ENCODE peak calls at places on chromosome 15, in nine cellular contexts. M, W, G, T, Z, O, X, A and J are unnamed samples.
A peak's percentile ranks its signal among the peaks of the same experiment; 100 is the strongest.

GRCh38 chr15:35181538-35181937 is 96.4 kb upstream of the NANOGP8 start:
- DNase-seq in G (no peak), O (peak; percentile 3), M (no peak), Z (no peak), X (peak; percentile 16), W (no peak), A (no peak), T (no peak), J (no peak)

GRCh38 chr15:51093865-51094605 is 671 bp downstream of the TNFAIP8L3 start:
- DNase-seq in T (no peak), O (peak; percentile 61), W (peak; percentile 46), M (peak; percentile 9), X (peak; percentile 53), G (peak; percentile 37), A (peak; percentile 22), Z (peak; percentile 21), J (no peak)

GRCh38 chr15:70066422-70066821 is 31.3 kb downstream of the TLE3 start:
- DNase-seq in W (no peak), T (no peak), A (no peak), O (no peak), M (no peak), Z (no peak), G (no peak), X (peak; percentile 23), J (no peak)

GRCh38 chr15:48244923-48245322 is 38.8 kb downstream of the SLC12A1 start:
- DNase-seq in W (no peak), Z (no peak), O (no peak), M (no peak), G (no peak), X (peak; percentile 30), A (no peak), T (no peak), J (no peak)

GRCh38 chr15:50797926-50798325 is 32.4 kb upstream of the SPPL2A start:
- DNase-seq in T (peak; percentile 84), M (no peak), G (no peak), X (no peak), A (no peak), O (no peak), Z (no peak), W (no peak), J (no peak)

GRCh38 chr15:25849431-25849921 is 13.7 kb downstream of the ATP10A start:
- DNase-seq in X (peak; percentile 95), T (no peak), G (no peak), A (no peak), O (no peak), M (no peak), Z (peak; percentile 30), W (no peak), J (peak; percentile 55)

GRCh38 chr15:39774688-39775267 is 7.9 kb downstream of the FSIP1 start:
- DNase-seq in O (no peak), A (no peak), M (no peak), G (peak; percentile 63), W (no peak), T (no peak), X (no peak), Z (no peak), J (no peak)

GRCh38 chr15:26867199-26868007 is 541 bp downstream of the GABRA5 start:
- DNase-seq in Z (no peak), A (peak; percentile 22), W (peak; percentile 24), O (no peak), M (no peak), X (no peak), G (no peak), T (no peak), J (no peak)

GRCh38 chr15:87628311-87628710 is 628.2 kb downstream of the NTRK3 start:
- DNase-seq in T (no peak), M (no peak), W (no peak), O (no peak), X (no peak), A (no peak), Z (no peak), G (no peak), J (no peak)

GRCh38 chr15:57570994-57571393 is 20.7 kb upstream of the MYZAP start:
- DNase-seq in G (no peak), M (no peak), W (no peak), A (no peak), X (peak; percentile 42), Z (no peak), T (no peak), O (no peak), J (no peak)

GRCh38 chr15:50487287-50487686 is 59.2 kb downstream of the USP50 start:
- DNase-seq in M (no peak), T (no peak), W (no peak), O (no peak), G (no peak), X (no peak), Z (no peak), A (no peak), J (no peak)

GRCh38 chr15:81897011-81897677 is 148.7 kb downstream of the MEX3B start:
- DNase-seq in O (no peak), G (no peak), M (no peak), A (no peak), Z (no peak), W (no peak), T (no peak), X (no peak), J (no peak)

GRCh38 chr15:67101981-67102929 is 36.9 kb downstream of the SMAD3 start:
- DNase-seq in X (peak; percentile 77), M (no peak), W (no peak), T (no peak), Z (no peak), G (no peak), O (peak; percentile 62), A (no peak), J (no peak)

GRCh38 chr15:90306560-90306959 is 41.1 kb downstream of the NGRN start:
- DNase-seq in A (no peak), G (peak; percentile 65), M (no peak), T (no peak), O (peak; percentile 57), X (no peak), Z (no peak), W (no peak), J (no peak)

GRCh38 chr15:39588531-39589192 is 7.8 kb downstream of the THBS1 start:
- DNase-seq in M (no peak), T (no peak), O (no peak), W (no peak), X (peak; percentile 34), G (no peak), Z (no peak), A (no peak), J (peak; percentile 59)

GRCh38 chr15:71115567-71116351 is 488 bp downstream of the THSD4 start:
- DNase-seq in M (peak; percentile 36), W (peak; percentile 67), Z (peak; percentile 65), G (peak; percentile 7), O (peak; percentile 71), X (peak; percentile 68), T (peak; percentile 69), A (peak; percentile 49), J (no peak)

GRCh38 chr15:62462721-62463120 is 297.6 kb upstream of the C2CD4B start:
- DNase-seq in W (no peak), Z (no peak), G (no peak), A (no peak), M (no peak), X (no peak), O (no peak), T (no peak), J (no peak)

GRCh38 chr15:62462268-62462667 is 297.2 kb upstream of the C2CD4B start:
- DNase-seq in X (no peak), O (no peak), Z (no peak), M (no peak), A (no peak), W (no peak), T (no peak), G (no peak), J (no peak)

GRCh38 chr15:62469478-62469873 is 304.4 kb upstream of the C2CD4B start:
- DNase-seq in G (no peak), X (peak; percentile 77), W (no peak), M (no peak), T (no peak), Z (no peak), O (no peak), A (no peak), J (no peak)

GRCh38 chr15:62464705-62465104 is 299.6 kb upstream of the C2CD4B start:
- DNase-seq in A (no peak), M (no peak), G (no peak), T (no peak), O (no peak), Z (no peak), W (no peak), X (peak; percentile 61), J (no peak)

GRCh38 chr15:62465173-62465572 is 300.1 kb upstream of the C2CD4B start:
- DNase-seq in G (no peak), X (no peak), O (no peak), T (no peak), M (no peak), Z (no peak), W (no peak), A (no peak), J (no peak)
- TF ChIP-seq CTCF in G (no peak), X (no peak), O (no peak), T (no peak), M (no peak), Z (no peak), W (no peak), A (no peak), J (no peak)

GRCh38 chr15:29454506-29454905 is 184.9 kb upstream of the NSMCE3 start:
- DNase-seq in G (no peak), X (peak; percentile 2), Z (no peak), A (no peak), O (no peak), M (no peak), T (no peak), W (no peak), J (no peak)
- TF ChIP-seq CTCF in G (no peak), X (no peak), Z (no peak), A (no peak), O (no peak), M (no peak), T (no peak), W (no peak), J (no peak)

DNA sequence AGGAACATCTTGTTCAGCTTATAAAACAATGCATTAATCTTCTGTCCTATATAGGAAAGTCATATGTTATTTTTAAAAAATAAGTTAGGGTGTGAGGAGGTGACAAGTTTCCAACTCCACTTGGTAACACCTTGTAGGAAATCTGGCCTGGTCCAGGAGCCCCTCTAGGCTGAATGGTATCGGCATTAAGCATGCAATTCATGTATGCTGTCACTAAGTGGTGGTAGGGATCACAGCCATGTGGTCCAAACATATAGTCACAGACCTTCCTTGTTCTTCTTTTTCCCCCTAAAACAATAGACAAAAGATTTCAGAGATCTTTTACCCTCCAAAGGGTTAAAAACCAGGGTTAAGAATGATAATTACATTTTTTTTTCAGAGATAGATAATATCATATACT is 4.2 kb upstream of the APBA2 start:
- DNase-seq in O (no peak), A (no peak), G (no peak), M (no peak), X (no peak), Z (no peak), W (no peak), T (no peak), J (no peak)
- TF ChIP-seq CTCF in O (no peak), A (no peak), G (no peak), M (peak; percentile 27), X (no peak), Z (no peak), W (no peak), T (no peak), J (no peak)

DNA sequence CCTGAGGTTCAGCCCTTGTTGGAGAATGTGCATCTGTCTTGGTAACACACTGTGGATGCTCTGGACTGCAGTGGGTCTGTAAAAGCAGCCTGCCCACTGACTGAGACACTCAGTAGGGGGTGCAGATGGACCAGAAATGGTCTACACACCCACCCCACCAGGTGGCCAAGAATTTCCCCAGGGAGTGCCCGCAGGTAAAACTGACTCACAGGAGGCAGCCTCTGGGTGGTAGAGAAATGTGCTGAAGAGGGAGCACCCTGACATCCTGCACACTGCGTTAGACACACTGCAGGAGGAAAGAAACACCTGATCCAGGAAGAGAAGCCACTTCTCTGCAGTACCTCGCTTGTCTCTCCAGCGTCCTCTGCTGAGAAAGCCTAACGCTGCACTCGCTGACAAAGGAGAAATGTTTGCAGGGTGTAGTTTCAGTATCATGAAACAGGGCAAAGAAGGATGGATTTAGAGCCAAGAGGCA is 109.5 kb upstream of the ABHD17C start:
- DNase-seq in M (no peak), O (no peak), G (no peak), W (no peak), T (no peak), Z (no peak), X (no peak), A (no peak), J (no peak)
- TF ChIP-seq CTCF in M (no peak), O (no peak), G (no peak), W (no peak), T (no peak), Z (no peak), X (no peak), A (no peak), J (no peak)